ENCODE peak calls at places on chromosomes 13 and 19, in five cellular contexts. H is fibroblast of pulmonary artery; Q is T-cell; F is anterior cingulate cortex; A is activated naive CD4-positive, alpha-beta T cell treated with anti-CD3 and anti-CD28 coated beads, Interleukin-2, amount 10 ng/mL, durations not matched to agents 7 days and 5 days. K is an unnamed sample.

GRCh38 chr13:79405501-79405830 is 589 bp downstream of the RBM26 start:
- DNase-seq in H (peak), Q (peak), F (no peak), A (no peak), K (no peak)

GRCh38 chr13:111920932-111921705 is 145.8 kb upstream of the SOX1 start:
- DNase-seq in H (no peak), Q (no peak), F (no peak), A (peak), K (no peak)

GRCh38 chr13:39602277-39602613 is 748 bp downstream of the LHFPL6 start:
- DNase-seq in H (no peak), Q (no peak), F (no peak), A (no peak), K (no peak)

GRCh38 chr19:10431943-10432735 is 11.8 kb downstream of the PDE4A start:
- DNase-seq in H (peak), Q (peak), F (no peak), A (peak), K (peak)

GRCh38 chr13:110001622-110002275 is 215.4 kb upstream of the IRS2 start:
- DNase-seq in H (peak), Q (no peak), F (no peak), A (no peak), K (no peak)

GRCh38 chr19:2048959-2049740 is 1.9 kb downstream of the MKNK2 start:
- DNase-seq in H (no peak), Q (no peak), F (peak), A (no peak), K (no peak)

GRCh38 chr13:98141938-98142426 is 912 bp upstream of the FARP1 start:
- DNase-seq in H (no peak), Q (no peak), F (no peak), A (no peak), K (peak)

GRCh38 chr19:12527034-12527836 is 24.0 kb downstream of the ZNF564 start:
- DNase-seq in H (peak), Q (no peak), F (no peak), A (no peak), K (no peak)

GRCh38 chr19:38850976-38851621 is 1.3 kb upstream of the HNRNPL start:
- DNase-seq in H (no peak), Q (peak), F (peak), A (peak), K (peak)

GRCh38 chr19:19538077-19538764 is at the start of gene CILP2:
- DNase-seq in H (no peak), Q (no peak), F (no peak), A (peak), K (peak)

GRCh38 chr19:35357867-35358573 is at the start of gene FFAR3:
- DNase-seq in H (peak), Q (no peak), F (no peak), A (no peak), K (no peak)

GRCh38 chr13:94704347-94705080 is 7.8 kb downstream of the SOX21 start:
- DNase-seq in H (no peak), Q (no peak), F (no peak), A (no peak), K (no peak)

GRCh38 chr13:111903143-111903542 is 163.8 kb upstream of the SOX1 start:
- DNase-seq in H (no peak), Q (no peak), F (no peak), A (peak), K (no peak)